ENCODE peak calls at places on chromosomes 13 and 19, in eight cellular contexts. T is right cardiac atrium; J is natural killer cell; Q is activated B cell treated with CpG ODN at 0.5 μM for 24 hours; A is stimulated activated naive B cell treated with anti-CD40 and anti-IgM and Interleukin-4, amounts not matched to agents 10 μg/mL and 1 μg/mL and 100 μg/mL, for 72 hours; Z is gastrocnemius medialis; N is activated naive CD4-positive, alpha-beta T cell treated with anti-CD3 and anti-CD28 coated beads, Interleukin-2, amount 50 U/mL, for 72 hours; B is thoracic aorta. C is an unnamed sample.

GRCh38 chr19:8004723-8005513 is 523 bp downstream of the ELAVL1 start:
- ATAC-seq in T (no peak), J (peak), Q (peak), A (peak), Z (peak), N (peak), B (peak), C (peak)

GRCh38 chr13:55266644-55267043 is 1874.1 kb upstream of the PRR20A start:
- ATAC-seq in T (no peak), J (no peak), Q (no peak), A (no peak), Z (no peak), N (no peak), B (no peak), C (no peak)

GRCh38 chr19:2253106-2254051 is 2.8 kb downstream of the JSRP1 start:
- ATAC-seq in T (no peak), J (peak), Q (peak), A (peak), Z (no peak), N (no peak), B (no peak), C (no peak)

GRCh38 chr13:93646247-93646646 is 419.6 kb downstream of the GPC6 start:
- ATAC-seq in T (peak), J (no peak), Q (no peak), A (no peak), Z (no peak), N (no peak), B (peak), C (no peak)

GRCh38 chr13:114173753-114174152 is 5.3 kb upstream of the CFAP97D2 start:
- ATAC-seq in T (no peak), J (no peak), Q (no peak), A (no peak), Z (no peak), N (peak), B (no peak), C (no peak)

GRCh38 chr19:56142897-56143434 is 1.9 kb downstream of the ZNF444 start:
- ATAC-seq in T (no peak), J (no peak), Q (no peak), A (no peak), Z (no peak), N (no peak), B (no peak), C (no peak)

GRCh38 chr13:53240316-53240715 is 211.7 kb downstream of the OLFM4 start:
- ATAC-seq in T (no peak), J (no peak), Q (no peak), A (no peak), Z (no peak), N (no peak), B (no peak), C (no peak)

GRCh38 chr13:71309905-71310304 is 557.1 kb downstream of the DACH1 start:
- ATAC-seq in T (no peak), J (no peak), Q (no peak), A (no peak), Z (no peak), N (no peak), B (no peak), C (no peak)

GRCh38 chr19:10450853-10451609 is 30.7 kb downstream of the PDE4A start:
- ATAC-seq in T (peak), J (no peak), Q (no peak), A (peak), Z (no peak), N (no peak), B (no peak), C (peak)

GRCh38 chr13:32473650-32474049 is 45.7 kb upstream of the N4BP2L1 start:
- ATAC-seq in T (no peak), J (no peak), Q (no peak), A (no peak), Z (no peak), N (no peak), B (no peak), C (no peak)

GRCh38 chr13:30097695-30098094 is 209.7 kb downstream of the KATNAL1 start:
- ATAC-seq in T (no peak), J (no peak), Q (no peak), A (no peak), Z (no peak), N (no peak), B (no peak), C (no peak)

GRCh38 chr19:10670876-10671804 is 17.0 kb downstream of the ILF3 start:
- ATAC-seq in T (peak), J (peak), Q (no peak), A (no peak), Z (no peak), N (no peak), B (no peak), C (no peak)

GRCh38 chr13:113545455-113545930 is 39.1 kb upstream of the TFDP1 start:
- ATAC-seq in T (peak), J (no peak), Q (no peak), A (no peak), Z (no peak), N (no peak), B (no peak), C (no peak)

GRCh38 chr19:47107201-47107952 is 6.2 kb downstream of the ZC3H4 start:
- ATAC-seq in T (no peak), J (peak), Q (no peak), A (no peak), Z (no peak), N (peak), B (no peak), C (no peak)

GRCh38 chr13:106331116-106331515 is 204.3 kb downstream of the EFNB2 start:
- ATAC-seq in T (no peak), J (no peak), Q (no peak), A (no peak), Z (no peak), N (no peak), B (no peak), C (no peak)

GRCh38 chr19:48970139-48970766 is 5.1 kb downstream of the FTL start:
- ATAC-seq in T (no peak), J (no peak), Q (no peak), A (no peak), Z (no peak), N (no peak), B (no peak), C (no peak)

GRCh38 chr19:51660975-51661600 is 14.5 kb upstream of the SIGLEC14 start:
- ATAC-seq in T (peak), J (peak), Q (peak), A (peak), Z (no peak), N (peak), B (no peak), C (peak)

GRCh38 chr19:35533201-35533821 is at the start of gene GAPDHS:
- ATAC-seq in T (no peak), J (no peak), Q (no peak), A (peak), Z (no peak), N (peak), B (no peak), C (no peak)

GRCh38 chr13:98406475-98406874 is 170.4 kb downstream of the STK24 start:
- ATAC-seq in T (no peak), J (no peak), Q (no peak), A (no peak), Z (no peak), N (no peak), B (no peak), C (no peak)

GRCh38 chr13:101624210-101624922 is 171.9 kb downstream of the ITGBL1 start:
- ATAC-seq in T (no peak), J (peak), Q (no peak), A (no peak), Z (no peak), N (no peak), B (no peak), C (no peak)

GRCh38 chr19:5103061-5103701 is 134.3 kb downstream of the KDM4B start:
- ATAC-seq in T (peak), J (no peak), Q (no peak), A (no peak), Z (peak), N (no peak), B (no peak), C (peak)

GRCh38 chr19:35011737-35012682 is 11.9 kb downstream of the GRAMD1A start:
- ATAC-seq in T (no peak), J (peak), Q (no peak), A (no peak), Z (no peak), N (no peak), B (no peak), C (no peak)

GRCh38 chr13:37129867-37130266 is 24.4 kb upstream of the CSNK1A1L start:
- ATAC-seq in T (no peak), J (no peak), Q (no peak), A (no peak), Z (no peak), N (no peak), B (no peak), C (no peak)

GRCh38 chr13:106455190-106455589 is 80.3 kb downstream of the EFNB2 start:
- ATAC-seq in T (no peak), J (no peak), Q (no peak), A (no peak), Z (no peak), N (no peak), B (no peak), C (no peak)

GRCh38 chr19:34310494-34310981 is 54.5 kb upstream of the GPI start:
- ATAC-seq in T (no peak), J (no peak), Q (peak), A (peak), Z (peak), N (no peak), B (no peak), C (no peak)

GRCh38 chr19:43674630-43674982 is 4.6 kb upstream of the PLAUR start:
- ATAC-seq in T (no peak), J (peak), Q (no peak), A (no peak), Z (no peak), N (no peak), B (no peak), C (no peak)

GRCh38 chr19:51493776-51494175 is 7.8 kb downstream of the SIGLEC12 start:
- ATAC-seq in T (no peak), J (no peak), Q (no peak), A (no peak), Z (no peak), N (no peak), B (no peak), C (no peak)

GRCh38 chr13:80235131-80235530 is 105.8 kb downstream of the SPRY2 start:
- ATAC-seq in T (peak), J (no peak), Q (no peak), A (peak), Z (no peak), N (no peak), B (no peak), C (no peak)

GRCh38 chr19:51016798-51017683 is 2.5 kb downstream of the KLK10 start:
- ATAC-seq in T (peak), J (peak), Q (no peak), A (peak), Z (no peak), N (peak), B (no peak), C (peak)

GRCh38 chr19:49869009-49869483 is 1.7 kb upstream of the PNKP start:
- ATAC-seq in T (peak), J (peak), Q (peak), A (peak), Z (peak), N (peak), B (no peak), C (peak)

GRCh38 chr13:107138468-107138867 is 570.5 kb upstream of the ARGLU1 start:
- ATAC-seq in T (peak), J (no peak), Q (no peak), A (no peak), Z (peak), N (no peak), B (no peak), C (peak)

GRCh38 chr19:39966617-39967016 is 4.3 kb upstream of the PSMC4 start:
- ATAC-seq in T (no peak), J (no peak), Q (no peak), A (no peak), Z (no peak), N (no peak), B (no peak), C (no peak)

GRCh38 chr19:55116232-55117062 is 990 bp downstream of the PPP1R12C start:
- ATAC-seq in T (peak), J (peak), Q (peak), A (peak), Z (no peak), N (peak), B (no peak), C (peak)

GRCh38 chr13:105991622-105992254 is 543.7 kb downstream of the EFNB2 start:
- ATAC-seq in T (peak), J (no peak), Q (no peak), A (no peak), Z (no peak), N (no peak), B (no peak), C (no peak)

GRCh38 chr19:29947871-29948270 is 5.8 kb downstream of the URI1 start:
- ATAC-seq in T (no peak), J (no peak), Q (no peak), A (no peak), Z (no peak), N (peak), B (no peak), C (no peak)